ENCODE peak calls at places on chromosomes 6 and 20, in seven cellular contexts. R, P, D, B, G, U and V are unnamed samples.

GRCh38 chr20:19653328-19653727 is 104.7 kb upstream of the RIN2 start:
- DNase-seq in R (no peak), B (no peak), D (no peak), G (no peak), U (no peak), P (no peak), V (no peak)

GRCh38 chr20:31607640-31608255 is 2.7 kb downstream of the ID1 start:
- DNase-seq in D (peak), R (no peak), U (no peak), B (no peak), P (no peak), G (no peak), V (no peak)

GRCh38 chr6:149014631-149015171 is 267.9 kb downstream of the UST start:
- DNase-seq in U (no peak), R (no peak), D (no peak), P (no peak), G (no peak), B (no peak), V (no peak)

GRCh38 chr6:125169058-125169457 is 15.5 kb downstream of the TPD52L1 start:
- DNase-seq in R (no peak), D (no peak), P (peak), B (no peak), U (no peak), G (no peak), V (no peak)

GRCh38 chr20:58692579-58693225 is at the start of gene NPEPL1:
- DNase-seq in G (peak), R (peak), D (peak), P (peak), B (peak), U (peak), V (peak)

GRCh38 chr6:158357570-158358216 is 45.4 kb downstream of the TULP4 start:
- DNase-seq in G (no peak), P (no peak), D (no peak), U (no peak), R (no peak), B (no peak), V (no peak)

GRCh38 chr6:80331522-80331921 is 225.1 kb downstream of the BCKDHB start:
- DNase-seq in U (no peak), G (no peak), P (no peak), D (no peak), B (no peak), R (no peak), V (no peak)

GRCh38 chr20:51070635-51071034 is 47.7 kb upstream of the KCNG1 start:
- DNase-seq in P (no peak), B (no peak), R (no peak), D (no peak), U (no peak), G (no peak), V (no peak)

GRCh38 chr6:137094411-137095008 is 49.7 kb upstream of the IL20RA start:
- DNase-seq in R (peak), G (peak), P (peak), B (no peak), U (no peak), D (no peak), V (peak)

GRCh38 chr6:85458184-85458583 is 8.3 kb downstream of the NT5E start:
- DNase-seq in U (no peak), P (no peak), R (no peak), D (no peak), B (no peak), G (no peak), V (no peak)

GRCh38 chr6:30493643-30494250 is 4.4 kb downstream of the HLA-E start:
- DNase-seq in R (no peak), G (no peak), P (no peak), B (no peak), D (no peak), U (no peak), V (no peak)

GRCh38 chr6:151577257-151577656 is 83.4 kb downstream of the CCDC170 start:
- DNase-seq in P (no peak), U (no peak), G (no peak), R (no peak), B (no peak), D (no peak), V (no peak)

GRCh38 chr20:44215125-44215524 is 4.6 kb upstream of the OSER1 start:
- DNase-seq in B (peak), U (no peak), G (peak), D (peak), R (peak), P (peak), V (no peak)

GRCh38 chr6:143034689-143035334 is 25.9 kb upstream of the AIG1 start:
- DNase-seq in R (peak), P (no peak), D (peak), U (no peak), G (no peak), B (no peak), V (no peak)

GRCh38 chr6:46220351-46221220 is 49.8 kb upstream of the ENPP5 start:
- DNase-seq in U (no peak), R (no peak), G (no peak), B (no peak), D (no peak), P (no peak), V (no peak)

GRCh38 chr6:14713008-14713452 is 532.8 kb upstream of the JARID2 start:
- DNase-seq in B (no peak), R (no peak), U (no peak), P (peak), G (no peak), D (no peak), V (no peak)

GRCh38 chr6:161355731-161356130 is 81.9 kb upstream of the AGPAT4 start:
- DNase-seq in P (no peak), R (no peak), U (no peak), B (no peak), G (no peak), D (no peak), V (no peak)

GRCh38 chr6:109465772-109466171 is 10.2 kb upstream of the MICAL1 start:
- DNase-seq in P (peak), G (no peak), D (peak), U (no peak), B (no peak), R (no peak), V (no peak)

GRCh38 chr6:161246725-161247124 is 27.1 kb downstream of the AGPAT4 start:
- DNase-seq in G (no peak), P (no peak), R (no peak), U (no peak), B (no peak), D (no peak), V (no peak)

GRCh38 chr6:80610821-80611220 is 504.4 kb downstream of the BCKDHB start:
- DNase-seq in B (no peak), R (no peak), U (no peak), G (no peak), P (no peak), D (no peak), V (no peak)

GRCh38 chr6:157388924-157389323 is 7.9 kb downstream of the ZDHHC14 start:
- DNase-seq in U (no peak), D (no peak), G (no peak), P (no peak), B (no peak), R (no peak), V (no peak)

GRCh38 chr20:4476903-4477302 is 244.8 kb upstream of the PRND start:
- DNase-seq in U (no peak), R (no peak), G (no peak), P (no peak), B (no peak), D (no peak), V (no peak)